ENCODE peak calls at places on chromosome 20, in ten cellular contexts. D is H1, L is IMR-90, E is breast epithelium, N is HCT116, T is body of pancreas, B is gastrocnemius medialis, G is tibial nerve, A is uterus, I is sigmoid colon. Z is an unnamed sample. For H3K9me3, the result is how much of the 10 kb centered on the place peaks cover.

GRCh38 chr20:22836211-22836610 is 198.9 kb upstream of the SSTR4 start:
- DNase-seq in L (no peak), G (no peak), E (no peak), N (no peak), I (no peak), T (no peak), D (no peak), B (no peak), A (no peak), Z (no peak)

GRCh38 chr20:57445298-57445697 is 54.1 kb downstream of the RBM38 start:
- DNase-seq in I (peak), L (peak), G (no peak), T (no peak), N (no peak), B (peak), A (peak), D (no peak), E (no peak), Z (peak)

GRCh38 chr20:50146732-50147662 is 6.5 kb downstream of the PEDS1 start:
- DNase-seq in T (no peak), D (no peak), N (no peak), B (peak), L (peak), G (no peak), I (no peak), E (no peak), A (no peak), Z (no peak)

GRCh38 chr20:4064118-4064962 is 49.0 kb upstream of the RNF24 start:
- DNase-seq in E (peak), B (peak), N (peak), I (peak), G (peak), T (peak), D (peak), L (peak), A (peak), Z (peak)

GRCh38 chr20:41425180-41425884 is 58.7 kb upstream of the EMILIN3 start:
- DNase-seq in E (peak), L (peak), G (no peak), I (no peak), A (no peak), D (no peak), B (no peak), T (no peak), N (no peak), Z (no peak)

GRCh38 chr20:62603021-62603906 is 39.0 kb upstream of the SLCO4A1 start:
- DNase-seq in N (no peak), L (peak), I (peak), A (peak), B (peak), G (no peak), E (peak), D (no peak), T (peak), Z (peak)

GRCh38 chr20:51008718-51009117 is 14.2 kb downstream of the KCNG1 start:
- DNase-seq in B (no peak), I (no peak), T (no peak), N (no peak), D (no peak), G (no peak), L (no peak), E (no peak), A (no peak), Z (no peak)

GRCh38 chr20:1987826-1988225 is 6.0 kb downstream of the PDYN start:
- DNase-seq in N (no peak), G (no peak), A (no peak), I (no peak), D (no peak), E (no peak), T (no peak), L (no peak), B (no peak), Z (no peak)

GRCh38 chr20:9241232-9241692 is 172.4 kb downstream of the PLCB4 start:
- DNase-seq in G (no peak), N (peak), L (peak), T (no peak), D (no peak), A (no peak), E (no peak), B (no peak), I (no peak), Z (no peak)

GRCh38 chr20:36604952-36605308 is 649 bp upstream of the RAB5IF start:
- DNase-seq in N (peak), L (no peak), A (peak), E (peak), D (no peak), I (peak), G (peak), B (no peak), T (peak), Z (peak)
- TF ChIP-seq POLR2A in N (no peak), L (no peak), A (no peak), E (no peak), D (no peak), I (no peak), G (no peak), B (no peak), T (no peak), Z (no peak)

GRCh38 chr20:12435254-12435653 is 517.6 kb downstream of the BTBD3 start:
- DNase-seq in A (no peak), L (no peak), E (no peak), I (no peak), D (no peak), N (no peak), T (no peak), G (no peak), B (no peak), Z (no peak)

GRCh38 chr20:12433724-12434123 is 516.0 kb downstream of the BTBD3 start:
- DNase-seq in D (no peak), N (no peak), T (no peak), I (no peak), E (no peak), A (no peak), B (no peak), L (no peak), G (no peak), Z (no peak)

DNA sequence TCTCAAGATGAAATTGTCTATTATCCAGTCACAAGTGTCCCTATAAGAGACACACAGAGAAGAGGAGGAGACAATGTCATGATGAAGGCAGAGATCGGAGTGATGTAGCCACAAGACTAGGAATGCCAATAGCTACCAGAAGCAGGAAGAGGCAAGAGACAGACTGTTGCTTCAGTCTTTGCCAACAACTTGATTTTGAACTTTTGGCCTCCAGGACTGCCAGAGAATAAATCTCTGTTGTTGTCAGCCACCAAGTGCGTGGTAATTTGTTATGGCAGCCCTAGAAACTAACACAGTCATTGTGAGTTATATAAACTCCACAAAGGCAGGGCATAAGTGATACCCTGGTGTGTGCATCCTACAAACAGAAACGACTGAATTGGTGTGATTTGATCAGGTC is 517.0 kb downstream of the BTBD3 start:
- DNase-seq in L (no peak), T (no peak), B (no peak), N (no peak), A (no peak), G (no peak), I (no peak), D (no peak), E (no peak), Z (no peak)
- H3K9me3 ChIP-seq in L (under half), T (under half), B (under half), N (under half), A (under half), G (under half), I (under half), D (under half), E (under half), Z (under half)

GRCh38 chr20:17262786-17263185 is 35.9 kb downstream of the PCSK2 start:
- DNase-seq in D (no peak), G (no peak), A (no peak), I (no peak), B (no peak), L (no peak), E (no peak), N (no peak), T (no peak), Z (no peak)
- TF ChIP-seq POLR2A in D (no peak), G (no peak), A (no peak), I (no peak), B (no peak), L (no peak), E (no peak), N (no peak), T (no peak), Z (no peak)

GRCh38 chr20:59724457-59725366 is 120.4 kb downstream of the PHACTR3 start:
- DNase-seq in D (no peak), E (no peak), G (no peak), T (no peak), N (no peak), A (no peak), I (no peak), L (no peak), B (no peak), Z (no peak)

GRCh38 chr20:59725476-59726119 is 121.3 kb downstream of the PHACTR3 start:
- DNase-seq in E (no peak), B (no peak), I (no peak), A (no peak), N (no peak), T (no peak), D (no peak), G (no peak), L (no peak), Z (no peak)

GRCh38 chr20:59726196-59726595 is 121.9 kb downstream of the PHACTR3 start:
- DNase-seq in A (no peak), E (no peak), L (no peak), G (no peak), T (no peak), I (no peak), B (no peak), N (no peak), D (no peak), Z (no peak)

GRCh38 chr20:59723108-59723500 is 118.8 kb downstream of the PHACTR3 start:
- DNase-seq in L (no peak), E (no peak), T (no peak), D (no peak), N (no peak), G (peak), I (no peak), B (no peak), A (no peak), Z (no peak)

DNA sequence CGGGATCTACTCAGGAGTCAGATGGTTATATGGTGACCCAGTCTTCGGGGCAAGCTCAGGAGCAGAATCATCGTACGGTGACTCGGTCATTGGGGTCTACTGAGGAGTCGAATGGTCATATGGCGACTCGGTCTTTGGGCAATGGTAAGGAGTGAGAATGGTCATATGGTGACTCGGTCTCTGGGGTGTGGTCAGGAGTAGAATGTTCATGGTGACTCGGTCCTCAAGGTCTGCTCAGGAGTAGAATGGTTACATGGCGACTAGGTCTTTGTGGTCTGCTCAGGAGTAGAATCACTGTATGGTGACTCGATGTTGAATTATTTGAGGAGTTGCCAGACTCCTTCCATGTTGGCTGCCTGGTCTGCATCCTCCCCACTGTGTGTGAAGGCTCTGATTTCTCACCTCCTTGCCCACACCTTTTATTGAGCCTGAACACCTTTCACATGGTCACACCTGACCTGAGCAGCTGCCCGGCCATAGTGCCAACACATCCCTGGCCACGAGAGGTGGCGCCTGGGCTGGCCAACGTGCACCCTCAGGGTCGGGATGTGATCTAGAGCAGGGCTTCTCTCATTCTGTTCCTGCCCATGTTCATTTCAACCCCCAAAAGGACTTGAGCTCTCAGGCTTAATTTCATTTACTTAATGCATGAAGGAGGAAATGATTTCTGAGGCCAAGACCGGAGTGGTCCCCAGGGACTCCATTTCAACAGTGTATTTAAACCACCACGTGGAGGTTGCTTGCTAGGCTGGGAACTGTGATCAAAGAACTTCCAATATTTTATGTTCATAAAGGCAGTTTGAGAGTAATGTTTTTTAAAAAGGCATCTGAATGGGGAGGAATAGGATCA is 119.5 kb downstream of the PHACTR3 start:
- DNase-seq in N (no peak), L (no peak), D (no peak), B (no peak), G (no peak), E (no peak), I (no peak), A (no peak), T (no peak), Z (no peak)
- H3K9me3 ChIP-seq in N (under half), L (under half), D (half or more), B (under half), G (under half), E (under half), I (under half), A (under half), T (under half), Z (under half)

DNA sequence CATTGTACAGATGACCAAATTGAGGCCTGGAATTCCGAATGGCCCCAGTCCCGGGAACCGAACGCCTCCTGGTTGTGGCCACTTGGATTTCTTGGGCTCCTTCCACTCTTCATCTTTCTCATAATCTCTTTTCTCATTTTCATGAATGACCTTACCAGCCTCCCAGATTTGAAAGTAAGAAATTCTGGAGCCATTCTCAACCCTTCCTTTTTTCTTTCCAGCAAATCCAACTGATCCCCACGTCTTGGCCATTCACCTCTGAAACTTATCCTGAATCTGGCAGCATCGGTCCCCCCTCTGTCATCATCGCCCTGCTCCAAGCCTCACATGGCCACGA is 5.9 kb upstream of the SLC12A5 start:
- DNase-seq in L (no peak), E (no peak), N (no peak), B (no peak), G (no peak), D (no peak), T (no peak), I (no peak), A (no peak), Z (no peak)
- TF ChIP-seq POLR2A in L (no peak), E (no peak), N (no peak), B (no peak), G (no peak), D (no peak), T (no peak), I (no peak), A (no peak), Z (no peak)

GRCh38 chr20:47782091-47782490 is 3.2 kb downstream of the SULF2 start:
- DNase-seq in I (no peak), D (no peak), N (no peak), E (no peak), T (no peak), A (no peak), B (no peak), L (no peak), G (no peak), Z (no peak)

GRCh38 chr20:47782920-47783552 is 2.2 kb downstream of the SULF2 start:
- DNase-seq in B (no peak), A (no peak), T (no peak), G (no peak), L (no peak), I (no peak), N (no peak), D (no peak), E (no peak), Z (no peak)

GRCh38 chr20:47781631-47782030 is 3.6 kb downstream of the SULF2 start:
- DNase-seq in B (no peak), T (peak), I (no peak), D (no peak), A (no peak), N (no peak), L (no peak), G (no peak), E (no peak), Z (no peak)

GRCh38 chr20:47778398-47779354 is 6.6 kb downstream of the SULF2 start:
- DNase-seq in N (no peak), B (no peak), A (no peak), I (no peak), T (no peak), D (no peak), E (no peak), G (no peak), L (no peak), Z (no peak)

GRCh38 chr20:47780990-47781389 is 4.3 kb downstream of the SULF2 start:
- DNase-seq in T (no peak), I (no peak), L (no peak), B (no peak), A (no peak), N (no peak), E (no peak), G (no peak), D (no peak), Z (no peak)
- H3K9me3 ChIP-seq in T (under half), I (under half), L (under half), B (under half), A (under half), N (under half), E (under half), G (under half), D (under half), Z (under half)